ENCODE peak calls at places on chromosomes 6 and 20, in nine cellular contexts. I, S, L, C, W, Q, R, M and O are unnamed samples.

GRCh38 chr6:43812850-43813584 is 43.0 kb downstream of the VEGFA start:
- DNase-seq in I (no peak), S (no peak), L (no peak), C (peak), W (no peak), Q (peak), R (no peak), M (no peak), O (no peak)

GRCh38 chr20:15065794-15066193 is 728.4 kb upstream of the FLRT3 start:
- DNase-seq in I (no peak), S (no peak), L (no peak), C (no peak), W (no peak), Q (no peak), R (no peak), M (no peak), O (no peak)

GRCh38 chr20:34566978-34567884 is 8.7 kb downstream of the MAP1LC3A start:
- DNase-seq in I (no peak), S (no peak), L (no peak), C (no peak), W (no peak), Q (peak), R (no peak), M (no peak), O (no peak)

GRCh38 chr6:17470953-17471335 is 77.5 kb downstream of the CAP2 start:
- DNase-seq in I (no peak), S (peak), L (no peak), C (peak), W (no peak), Q (no peak), R (no peak), M (no peak), O (no peak)

GRCh38 chr20:64112691-64113443 is 5.5 kb upstream of the NPBWR2 start:
- DNase-seq in I (peak), S (no peak), L (no peak), C (no peak), W (no peak), Q (no peak), R (no peak), M (no peak), O (no peak)

GRCh38 chr6:113182370-113183141 is 674.6 kb upstream of the MARCKS start:
- DNase-seq in I (no peak), S (peak), L (peak), C (peak), W (peak), Q (no peak), R (no peak), M (no peak), O (no peak)

GRCh38 chr6:166026586-166027126 is 141.0 kb downstream of the TBXT start:
- DNase-seq in I (no peak), S (no peak), L (no peak), C (peak), W (no peak), Q (no peak), R (no peak), M (no peak), O (no peak)

GRCh38 chr20:31608256-31608980 is 3.3 kb downstream of the ID1 start:
- DNase-seq in I (peak), S (no peak), L (peak), C (peak), W (peak), Q (peak), R (no peak), M (peak), O (peak)

GRCh38 chr20:40744494-40745175 is 55.6 kb upstream of the MAFB start:
- DNase-seq in I (no peak), S (no peak), L (no peak), C (no peak), W (no peak), Q (no peak), R (peak), M (no peak), O (no peak)

GRCh38 chr20:6299451-6299850 is 176.6 kb upstream of the FERMT1 start:
- DNase-seq in I (no peak), S (no peak), L (peak), C (peak), W (no peak), Q (no peak), R (no peak), M (no peak), O (no peak)

GRCh38 chr6:18748314-18748713 is 361.2 kb downstream of the RNF144B start:
- DNase-seq in I (no peak), S (no peak), L (no peak), C (no peak), W (no peak), Q (no peak), R (no peak), M (peak), O (no peak)

GRCh38 chr6:52548999-52549398 is 27.9 kb downstream of the TRAM2 start:
- DNase-seq in I (no peak), S (no peak), L (no peak), C (no peak), W (no peak), Q (no peak), R (no peak), M (no peak), O (no peak)

GRCh38 chr20:22425344-22426295 is 158.8 kb downstream of the FOXA2 start:
- DNase-seq in I (no peak), S (no peak), L (peak), C (peak), W (no peak), Q (no peak), R (no peak), M (no peak), O (no peak)

GRCh38 chr6:21164768-21165326 is 428.7 kb upstream of the SOX4 start:
- DNase-seq in I (no peak), S (no peak), L (no peak), C (no peak), W (peak), Q (no peak), R (no peak), M (no peak), O (no peak)

GRCh38 chr6:96521267-96521624 is 360 bp upstream of the UFL1 start:
- DNase-seq in I (no peak), S (no peak), L (no peak), C (no peak), W (no peak), Q (no peak), R (no peak), M (no peak), O (no peak)

GRCh38 chr6:85364354-85364753 is 85.5 kb upstream of the NT5E start:
- DNase-seq in I (no peak), S (peak), L (no peak), C (peak), W (peak), Q (no peak), R (no peak), M (no peak), O (no peak)

GRCh38 chr20:18679020-18679419 is 91.2 kb downstream of the DTD1 start:
- DNase-seq in I (no peak), S (no peak), L (peak), C (peak), W (peak), Q (no peak), R (no peak), M (peak), O (no peak)

GRCh38 chr6:135066397-135066796 is 11.8 kb upstream of the HBS1L start:
- DNase-seq in I (no peak), S (no peak), L (no peak), C (peak), W (no peak), Q (no peak), R (no peak), M (no peak), O (no peak)

GRCh38 chr6:1422290-1422689 is 32.9 kb downstream of the FOXF2 start:
- DNase-seq in I (no peak), S (no peak), L (no peak), C (no peak), W (no peak), Q (no peak), R (no peak), M (no peak), O (no peak)

GRCh38 chr20:13348301-13349239 is 127.5 kb downstream of the ISM1 start:
- DNase-seq in I (no peak), S (no peak), L (no peak), C (peak), W (no peak), Q (no peak), R (no peak), M (no peak), O (no peak)

GRCh38 chr20:44540834-44541233 is 19.0 kb upstream of the SERINC3 start:
- DNase-seq in I (no peak), S (no peak), L (peak), C (peak), W (peak), Q (no peak), R (no peak), M (no peak), O (no peak)

GRCh38 chr6:29720863-29721262 is 2.4 kb upstream of the HLA-F start:
- DNase-seq in I (no peak), S (no peak), L (peak), C (no peak), W (no peak), Q (no peak), R (no peak), M (no peak), O (no peak)

GRCh38 chr20:62806383-62807050 is 1.9 kb downstream of the OGFR start:
- DNase-seq in I (no peak), S (no peak), L (no peak), C (no peak), W (no peak), Q (no peak), R (no peak), M (no peak), O (no peak)
- H3K4me3 ChIP-seq in I (peak), S (peak), L (no peak), C (no peak), W (peak), Q (no peak), R (peak), M (peak), O (peak)

DNA sequence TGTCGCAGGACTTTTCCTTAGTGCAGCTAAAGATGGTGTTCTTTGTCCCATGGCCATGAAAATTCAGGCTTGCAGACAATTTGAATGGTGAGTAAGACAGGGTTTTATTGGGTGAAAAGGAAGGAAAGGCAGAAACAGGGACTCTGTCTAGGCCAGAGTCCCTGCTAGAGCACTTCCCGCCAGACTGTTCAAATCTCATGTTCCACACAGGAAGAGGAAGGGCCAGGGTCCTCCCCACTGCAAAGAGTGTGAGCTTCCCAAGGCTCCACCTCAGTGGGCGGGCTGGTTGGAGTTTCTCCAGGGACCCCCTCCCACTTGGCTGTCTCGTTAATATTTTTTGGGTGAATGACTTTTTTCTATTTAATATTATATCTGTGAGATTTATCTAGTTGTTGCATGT is 29.0 kb downstream of the COL19A1 start:
- DNase-seq in I (no peak), S (no peak), L (no peak), C (no peak), W (no peak), Q (no peak), R (no peak), M (no peak), O (peak)
- H3K4me3 ChIP-seq in I (no peak), S (no peak), L (no peak), C (no peak), W (no peak), Q (no peak), R (no peak), M (no peak), O (no peak)

GRCh38 chr6:11379805-11380204 is 147.3 kb upstream of the NEDD9 start:
- DNase-seq in I (no peak), S (no peak), L (no peak), C (no peak), W (no peak), Q (no peak), R (no peak), M (no peak), O (no peak)
- H3K4me3 ChIP-seq in I (no peak), S (no peak), L (no peak), C (no peak), W (no peak), Q (no peak), R (no peak), M (no peak), O (no peak)

DNA sequence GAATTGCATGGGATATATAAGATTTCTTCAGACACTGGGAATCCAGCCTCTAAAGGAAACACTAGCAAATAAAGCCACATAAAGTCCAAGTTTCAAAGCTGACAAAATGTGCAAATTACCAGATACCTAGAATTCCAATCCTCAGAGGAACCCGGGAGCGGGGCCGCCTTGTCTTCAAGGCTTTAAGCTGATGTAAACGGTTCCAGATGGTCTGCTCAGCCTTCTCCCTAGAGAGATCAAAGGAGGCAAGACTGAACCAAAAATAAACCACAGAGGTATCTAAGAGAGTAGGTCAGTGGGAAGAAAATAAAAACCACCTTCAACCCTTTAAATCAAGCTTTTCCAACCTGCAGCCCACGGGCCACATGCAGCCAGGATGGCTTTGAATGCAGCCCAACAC is 9.3 kb downstream of the CDK5RAP1 start:
- DNase-seq in I (no peak), S (peak), L (peak), C (peak), W (no peak), Q (no peak), R (no peak), M (no peak), O (no peak)
- H3K4me3 ChIP-seq in I (no peak), S (no peak), L (no peak), C (no peak), W (no peak), Q (no peak), R (no peak), M (no peak), O (no peak)

GRCh38 chr6:79543886-79544285 is 6.7 kb upstream of the LCA5 start:
- DNase-seq in I (no peak), S (no peak), L (no peak), C (no peak), W (no peak), Q (no peak), R (no peak), M (no peak), O (no peak)

GRCh38 chr6:79543411-79543810 is 6.2 kb upstream of the LCA5 start:
- DNase-seq in I (no peak), S (no peak), L (no peak), C (no peak), W (no peak), Q (no peak), R (no peak), M (no peak), O (no peak)

GRCh38 chr6:79544939-79545450 is 7.8 kb upstream of the LCA5 start:
- DNase-seq in I (peak), S (peak), L (peak), C (peak), W (peak), Q (peak), R (no peak), M (peak), O (peak)

GRCh38 chr6:79546186-79546585 is 9.0 kb upstream of the LCA5 start:
- DNase-seq in I (no peak), S (no peak), L (no peak), C (peak), W (peak), Q (no peak), R (no peak), M (no peak), O (no peak)

DNA sequence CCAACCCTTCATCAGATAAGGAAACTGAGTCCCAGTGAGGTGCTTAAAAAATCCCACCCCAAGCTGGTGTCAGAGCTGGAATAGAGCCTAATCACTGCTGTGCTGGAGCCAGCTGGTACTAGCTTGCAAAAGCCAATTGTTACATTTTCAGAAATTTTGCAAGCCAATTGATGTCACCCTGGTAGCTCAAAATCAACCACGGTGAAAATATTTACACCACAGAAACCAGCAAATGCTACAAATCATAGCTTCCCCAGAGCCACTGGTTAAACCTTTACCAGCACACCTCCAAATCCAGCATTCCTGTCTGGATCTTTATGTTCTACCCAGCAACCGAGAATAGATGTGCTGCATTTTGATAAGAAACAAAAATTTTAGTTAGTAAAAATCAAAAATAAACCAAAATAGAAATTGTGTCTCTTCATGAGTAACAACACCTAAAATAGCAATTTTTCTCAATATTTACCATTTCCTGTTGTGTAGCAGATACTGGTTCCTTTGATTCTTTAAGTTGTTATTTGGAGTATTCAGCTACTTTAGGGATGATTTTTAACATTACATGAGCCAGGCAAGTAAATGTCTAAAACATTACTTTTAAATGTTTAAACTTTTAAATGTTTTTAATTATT is 7.2 kb upstream of the LCA5 start:
- DNase-seq in I (no peak), S (no peak), L (peak), C (peak), W (peak), Q (no peak), R (no peak), M (no peak), O (no peak)
- H3K4me3 ChIP-seq in I (peak), S (no peak), L (no peak), C (peak), W (no peak), Q (no peak), R (peak), M (no peak), O (peak)

GRCh38 chr6:13813011-13813410 is 1.3 kb downstream of the MCUR1 start:
- DNase-seq in I (no peak), S (no peak), L (no peak), C (no peak), W (no peak), Q (no peak), R (no peak), M (no peak), O (no peak)

GRCh38 chr6:13812359-13812642 is 2.1 kb downstream of the MCUR1 start:
- DNase-seq in I (no peak), S (no peak), L (no peak), C (no peak), W (no peak), Q (no peak), R (no peak), M (no peak), O (no peak)

GRCh38 chr6:13810688-13811446 is 3.5 kb downstream of the MCUR1 start:
- DNase-seq in I (peak), S (no peak), L (no peak), C (peak), W (no peak), Q (no peak), R (no peak), M (no peak), O (no peak)

GRCh38 chr6:13813621-13814175 is 659 bp downstream of the MCUR1 start:
- DNase-seq in I (peak), S (no peak), L (peak), C (peak), W (peak), Q (peak), R (no peak), M (peak), O (peak)

GRCh38 chr6:13811627-13812358 is 2.6 kb downstream of the MCUR1 start:
- DNase-seq in I (no peak), S (no peak), L (no peak), C (no peak), W (no peak), Q (peak), R (no peak), M (no peak), O (no peak)
- H3K4me3 ChIP-seq in I (no peak), S (no peak), L (no peak), C (no peak), W (no peak), Q (no peak), R (no peak), M (no peak), O (no peak)

DNA sequence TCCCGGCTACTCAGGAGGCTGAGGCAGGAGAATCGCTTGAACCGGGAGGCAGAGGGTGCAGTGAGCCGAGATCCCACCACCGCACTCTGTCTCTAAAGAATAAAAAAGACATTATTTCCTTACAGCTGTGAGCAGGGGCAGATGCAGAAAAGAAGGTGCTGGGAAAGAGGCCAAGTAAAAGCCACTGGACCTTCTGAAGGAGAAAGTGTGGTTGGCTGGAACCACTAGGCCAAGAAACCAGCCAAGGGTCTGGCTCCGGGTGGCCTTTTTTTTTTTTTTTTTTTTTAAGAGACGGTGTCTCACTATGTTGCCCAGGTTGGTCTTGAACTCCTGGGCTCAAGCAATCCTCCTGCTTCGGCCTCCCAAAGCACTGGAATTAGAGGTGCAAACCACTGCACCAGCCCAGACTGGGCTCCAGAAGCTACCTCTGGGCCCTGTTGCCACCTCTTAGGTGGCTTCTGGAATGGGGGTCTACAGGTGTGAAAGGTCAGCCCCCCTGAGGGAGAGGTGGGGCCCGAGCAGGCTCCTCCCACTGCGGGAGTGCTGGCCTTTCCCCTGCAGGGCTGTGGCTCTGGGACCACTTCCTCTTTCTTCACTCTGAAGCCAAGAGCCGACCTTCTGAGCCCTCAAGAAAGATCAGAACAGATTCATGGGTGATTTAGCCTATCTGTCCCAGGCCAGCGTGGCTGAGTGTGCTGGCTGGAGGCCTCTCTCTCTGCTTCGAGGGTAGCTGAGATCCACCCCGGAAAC is at the start of gene FGD2:
- DNase-seq in I (no peak), S (no peak), L (no peak), C (no peak), W (no peak), Q (no peak), R (no peak), M (no peak), O (no peak)
- H3K4me3 ChIP-seq in I (no peak), S (no peak), L (no peak), C (no peak), W (no peak), Q (no peak), R (peak), M (no peak), O (no peak)

DNA sequence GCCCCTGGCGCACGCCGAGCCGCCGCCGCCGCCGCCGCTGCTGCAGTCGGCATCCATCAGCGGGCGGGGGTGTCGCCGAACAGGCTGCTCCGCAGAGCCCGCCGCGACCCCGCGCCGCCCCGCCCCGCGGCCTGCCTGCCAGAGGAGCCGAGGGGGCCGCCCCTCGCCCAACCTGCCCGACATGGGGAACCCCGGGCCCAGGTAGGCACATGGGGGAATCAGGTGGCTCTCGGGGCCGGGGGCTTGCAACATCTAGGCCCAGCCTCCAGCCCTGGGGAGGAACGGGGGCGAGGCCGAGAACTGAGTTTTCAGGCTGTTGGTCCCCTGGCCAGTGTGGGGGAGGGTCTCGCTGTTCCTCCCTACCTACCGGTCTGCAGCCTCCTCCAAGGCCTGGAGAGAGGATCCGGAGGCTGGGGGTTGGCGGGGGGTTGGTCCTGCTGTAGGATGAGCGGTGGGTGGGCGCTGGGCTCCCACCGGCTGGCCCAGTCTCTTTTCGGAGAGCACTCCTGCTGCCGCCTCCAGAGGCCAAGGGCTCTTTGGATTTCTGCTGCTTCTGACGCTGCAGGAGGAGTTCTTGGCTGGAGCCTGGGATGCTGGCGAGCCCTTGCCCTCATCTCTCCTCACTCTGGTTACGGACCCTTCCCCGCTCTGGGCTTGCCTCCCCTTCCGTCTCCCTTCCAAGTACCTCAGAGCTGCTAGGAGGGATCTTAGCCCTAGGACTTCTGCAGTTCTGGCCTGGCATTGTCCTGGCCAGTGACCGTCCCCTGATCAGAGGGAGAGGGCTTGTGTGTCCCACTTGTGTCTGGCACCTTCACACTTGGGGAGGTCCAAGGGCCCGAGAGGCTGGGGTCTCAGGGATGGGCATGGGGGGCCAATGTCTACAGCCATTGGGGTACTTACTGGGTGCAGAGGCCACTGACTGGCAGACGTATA is at the start of gene EPB41L1:
- DNase-seq in I (peak), S (no peak), L (peak), C (peak), W (no peak), Q (no peak), R (no peak), M (no peak), O (peak)
- H3K4me3 ChIP-seq in I (peak), S (peak), L (peak), C (peak), W (peak), Q (no peak), R (peak), M (peak), O (peak)